ENCODE peak calls at places on chromosomes 3 and 15, in four cellular contexts. F is prostate gland, N is stomach, S is K562. W is an unnamed sample.

GRCh38 chr15:68285243-68285980 is 7.9 kb downstream of the FEM1B start:
- DNase-seq in F (no peak), N (no peak), S (no peak), W (no peak)

GRCh38 chr3:108518895-108519294 is 8.5 kb upstream of the MYH15 start:
- DNase-seq in F (no peak), N (no peak), S (no peak), W (no peak)

GRCh38 chr3:23648965-23649328 is 156.8 kb upstream of the UBE2E1 start:
- DNase-seq in F (no peak), N (no peak), S (no peak), W (no peak)

GRCh38 chr15:27410986-27411385 is 440.0 kb downstream of the GABRG3 start:
- DNase-seq in F (no peak), N (no peak), S (no peak), W (no peak)

GRCh38 chr15:38169982-38170381 is 82.7 kb upstream of the SPRED1 start:
- DNase-seq in F (no peak), N (no peak), S (no peak), W (no peak)

GRCh38 chr3:4583441-4583840 is 90.3 kb downstream of the ITPR1 start:
- DNase-seq in F (no peak), N (no peak), S (no peak), W (peak)

GRCh38 chr3:124699686-124700396 is 30.4 kb upstream of the UMPS start:
- DNase-seq in F (no peak), N (no peak), S (no peak), W (no peak)

GRCh38 chr3:20739814-20740213 is 553.8 kb upstream of the SGO1 start:
- DNase-seq in F (no peak), N (no peak), S (peak), W (no peak)

GRCh38 chr15:41987246-41987924 is 15.0 kb upstream of the EHD4 start:
- DNase-seq in F (no peak), N (no peak), S (no peak), W (peak)

GRCh38 chr3:30437172-30437571 is 169.2 kb upstream of the TGFBR2 start:
- DNase-seq in F (no peak), N (no peak), S (no peak), W (no peak)
- H3K27ac ChIP-seq in F (no peak), N (no peak), S (no peak), W (peak)

DNA sequence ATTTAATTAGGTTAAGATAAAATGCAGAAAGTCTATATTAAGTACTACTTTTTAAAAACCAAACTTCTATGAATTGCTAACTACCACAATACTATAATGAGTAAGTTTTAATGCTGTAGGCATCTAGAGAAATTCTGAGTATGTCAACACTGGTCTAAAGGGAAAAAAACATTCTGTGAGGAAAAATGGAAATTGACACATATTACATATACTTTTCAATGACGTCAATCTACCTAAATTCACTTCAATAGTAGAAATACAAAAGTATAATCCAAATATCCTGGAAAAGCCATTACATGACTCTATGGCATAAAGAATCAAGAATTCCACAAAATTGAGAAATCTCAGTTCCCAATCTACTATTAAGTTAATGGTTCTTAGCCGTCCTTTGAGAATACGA is 2.2 kb downstream of the SECISBP2L start:
- DNase-seq in F (no peak), N (no peak), S (no peak), W (no peak)
- H3K4me3 ChIP-seq in F (peak), N (peak), S (no peak), W (peak)

GRCh38 chr3:62538706-62539356 is 165.5 kb upstream of the FEZF2 start:
- DNase-seq in F (no peak), N (no peak), S (no peak), W (no peak)
- TF ChIP-seq POLR2AphosphoS5 in F (no peak), N (no peak), S (no peak), W (no peak)

DNA sequence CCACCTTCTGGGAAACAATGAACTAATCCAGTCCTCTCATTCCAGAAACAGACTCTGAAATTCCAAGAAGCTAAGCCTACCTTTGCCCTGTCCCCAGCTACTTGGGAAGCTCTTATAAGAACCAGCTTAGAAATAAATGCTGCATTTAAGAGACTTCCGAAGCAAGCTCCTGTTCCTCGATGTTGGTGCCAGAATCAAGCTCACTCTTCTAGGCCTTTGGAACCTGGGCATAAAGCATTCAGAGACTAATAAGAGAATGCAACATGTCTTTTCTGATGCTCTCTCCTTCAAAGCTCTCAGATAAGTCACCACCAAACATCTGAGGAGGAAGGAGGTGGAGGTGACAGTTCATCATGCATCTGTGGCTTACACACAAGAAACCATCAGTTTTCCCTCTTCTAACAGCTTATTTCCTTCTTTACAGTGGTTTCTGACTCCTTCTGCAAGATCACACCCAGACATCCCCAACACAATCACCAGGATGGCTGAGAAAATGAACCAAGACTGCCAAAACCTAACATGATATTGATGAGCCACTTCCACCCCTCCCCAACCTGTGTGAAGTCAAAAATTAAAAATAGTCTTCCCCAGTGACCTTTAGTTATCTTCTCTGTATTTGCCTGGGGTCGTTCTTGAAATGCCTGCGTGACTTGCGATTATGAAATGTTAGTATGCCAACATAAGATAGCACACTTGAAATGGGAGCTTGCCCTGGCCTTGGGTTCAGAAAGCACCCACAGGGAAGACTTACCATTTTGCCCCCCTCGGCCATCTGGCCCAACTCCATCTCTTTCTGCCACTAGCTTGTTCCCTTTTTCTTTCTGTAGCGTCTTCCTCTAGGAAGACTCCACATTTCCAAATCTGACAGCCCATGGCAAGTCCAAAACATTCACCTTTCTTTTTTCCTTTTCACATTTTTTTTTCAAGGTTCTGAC is 11.5 kb downstream of the ARHGEF3 start:
- DNase-seq in F (no peak), N (no peak), S (no peak), W (no peak)
- H3K27ac ChIP-seq in F (no peak), N (peak), S (no peak), W (peak)

GRCh38 chr3:138949445-138950005 is 2.5 kb downstream of the FOXL2NB start:
- DNase-seq in F (no peak), N (no peak), S (no peak), W (no peak)

GRCh38 chr3:138949002-138949418 is 2.0 kb downstream of the FOXL2NB start:
- DNase-seq in F (no peak), N (no peak), S (no peak), W (no peak)

GRCh38 chr3:138950006-138950644 is 3.1 kb downstream of the FOXL2NB start:
- DNase-seq in F (no peak), N (no peak), S (no peak), W (no peak)

GRCh38 chr3:138948371-138949001 is 1.5 kb downstream of the FOXL2NB start:
- DNase-seq in F (no peak), N (no peak), S (no peak), W (no peak)

GRCh38 chr3:138950701-138951100 is 3.7 kb downstream of the FOXL2NB start:
- DNase-seq in F (no peak), N (no peak), S (no peak), W (no peak)
- H3K4me3 ChIP-seq in F (no peak), N (no peak), S (no peak), W (peak)

GRCh38 chr15:40743466-40743865 is 11.6 kb downstream of the RMDN3 start:
- DNase-seq in F (no peak), N (no peak), S (no peak), W (no peak)
- TF ChIP-seq POLR2AphosphoS5 in F (no peak), N (no peak), S (no peak), W (no peak)

GRCh38 chr3:191085091-191085490 is 114.0 kb upstream of the OSTN start:
- DNase-seq in F (no peak), N (no peak), S (no peak), W (no peak)
- H3K27ac ChIP-seq in F (no peak), N (no peak), S (no peak), W (no peak)

GRCh38 chr15:98717942-98718341 is 69.6 kb downstream of the IGF1R start:
- DNase-seq in F (no peak), N (no peak), S (no peak), W (no peak)

GRCh38 chr15:98720036-98720435 is 71.7 kb downstream of the IGF1R start:
- DNase-seq in F (no peak), N (no peak), S (no peak), W (no peak)

GRCh38 chr15:98720577-98720976 is 72.2 kb downstream of the IGF1R start:
- DNase-seq in F (no peak), N (no peak), S (no peak), W (no peak)

GRCh38 chr15:98719169-98719515 is 70.8 kb downstream of the IGF1R start:
- DNase-seq in F (no peak), N (no peak), S (no peak), W (no peak)

GRCh38 chr15:98718426-98719168 is 70.3 kb downstream of the IGF1R start:
- DNase-seq in F (no peak), N (no peak), S (no peak), W (no peak)
- H3K4me3 ChIP-seq in F (no peak), N (no peak), S (no peak), W (no peak)

DNA sequence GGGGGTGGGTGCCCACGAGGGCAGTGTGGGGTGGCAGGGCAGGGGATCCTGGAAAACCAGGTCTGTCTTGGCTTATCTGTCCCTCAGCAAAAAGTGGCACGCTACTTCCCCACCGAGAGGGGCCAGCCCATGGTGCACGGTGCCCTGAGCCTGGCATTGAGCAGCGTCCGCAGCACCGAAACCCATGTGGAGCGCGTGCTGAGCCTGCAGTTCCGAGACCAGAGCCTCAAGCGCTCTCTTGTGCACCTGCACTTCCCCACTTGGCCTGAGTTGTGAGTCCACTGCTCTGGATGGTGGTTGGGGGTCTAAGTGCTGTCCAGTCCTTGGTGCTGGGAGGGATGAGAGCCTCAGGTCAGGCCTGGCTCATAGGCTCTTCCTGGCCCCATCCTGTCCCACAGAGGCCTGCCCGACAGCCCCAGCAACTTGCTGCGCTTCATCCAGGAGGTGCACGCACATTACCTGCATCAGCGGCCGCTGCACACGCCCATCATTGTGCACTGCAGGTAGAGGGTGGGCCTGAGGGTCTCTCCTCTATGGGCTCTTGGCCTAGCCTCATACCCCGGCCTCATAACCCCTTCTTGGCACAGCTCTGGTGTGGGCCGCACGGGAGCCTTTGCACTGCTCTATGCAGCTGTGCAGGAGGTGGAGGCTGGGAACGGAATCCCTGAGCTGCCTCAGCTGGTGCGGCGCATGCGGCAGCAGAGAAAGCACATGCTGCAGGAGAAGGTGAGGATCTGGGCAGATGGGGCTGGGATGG is 31.1 kb downstream of the PTPN23 start:
- DNase-seq in F (no peak), N (no peak), S (no peak), W (no peak)
- TF ChIP-seq POLR2AphosphoS5 in F (no peak), N (no peak), S (no peak), W (no peak)

W was measured in breast epithelium.